ENCODE peak calls at places on chromosome 13, in ten cellular contexts. D is cardiac fibroblast, V is tibial artery, R is cardiac muscle cell, H is lower leg skin, Y is heart left ventricle, L is SJCRH30, Z is neural progenitor cell, A is OCI-LY7, M is IMR-90. U is an unnamed sample.

GRCh38 chr13:26494591-26494990 is 62.9 kb upstream of the WASF3 start:
- DNase-seq in L (no peak), M (no peak), A (no peak), Y (no peak), R (no peak), H (no peak), V (no peak), Z (no peak), D (no peak), U (no peak)

GRCh38 chr13:61685683-61686013 is 270.0 kb upstream of the PCDH20 start:
- DNase-seq in H (no peak), Y (no peak), M (no peak), V (no peak), Z (peak; percentile 68), D (no peak), R (peak; percentile 61), A (no peak), L (no peak), U (no peak)

GRCh38 chr13:63308585-63308984 is 1892.9 kb upstream of the PCDH20 start:
- DNase-seq in M (no peak), L (no peak), R (no peak), A (no peak), D (no peak), Z (no peak), H (no peak), V (no peak), Y (no peak), U (no peak)

GRCh38 chr13:45339867-45340266 is 1.1 kb downstream of the TPT1 start:
- DNase-seq in R (no peak), Z (no peak), D (no peak), M (no peak), L (no peak), H (no peak), A (no peak), V (no peak), Y (no peak), U (no peak)

GRCh38 chr13:112322562-112322961 is 53.6 kb upstream of the SPACA7 start:
- DNase-seq in M (no peak), H (no peak), Y (no peak), D (no peak), Z (no peak), V (no peak), L (no peak), R (no peak), A (no peak), U (no peak)

GRCh38 chr13:35771898-35772297 is 295.4 kb upstream of the MAB21L1 start:
- DNase-seq in M (peak; percentile 95), V (no peak), Y (no peak), A (no peak), L (no peak), R (no peak), H (no peak), Z (peak; percentile 39), D (peak; percentile 45), U (no peak)

GRCh38 chr13:45511310-45512147 is 46.8 kb downstream of the COG3 start:
- DNase-seq in V (no peak), A (peak; percentile 72), M (peak; percentile 83), Y (no peak), D (peak; percentile 85), Z (peak; percentile 80), L (peak; percentile 30), R (peak; percentile 78), H (no peak), U (peak; percentile 73)

GRCh38 chr13:29936051-29936813 is 85.8 kb upstream of the UBL3 start:
- DNase-seq in L (no peak), V (no peak), Y (no peak), Z (no peak), A (no peak), R (no peak), M (no peak), D (no peak), H (no peak), U (no peak)

GRCh38 chr13:96940961-96941360 is 53.3 kb downstream of the OXGR1 start:
- DNase-seq in L (no peak), H (no peak), D (no peak), V (no peak), A (no peak), R (no peak), M (no peak), Z (no peak), Y (no peak), U (no peak)

GRCh38 chr13:101527130-101527529 is 74.7 kb downstream of the ITGBL1 start:
- DNase-seq in H (no peak), A (no peak), R (no peak), D (no peak), V (no peak), Z (no peak), M (peak; percentile 36), Y (no peak), L (no peak), U (no peak)

GRCh38 chr13:78659450-78660110 is 625 bp upstream of the OBI1 start:
- DNase-seq in Y (no peak), Z (no peak), R (no peak), A (peak; percentile 5), D (no peak), V (no peak), H (no peak), L (no peak), M (peak; percentile 1), U (no peak)

GRCh38 chr13:77883328-77883727 is 35.3 kb downstream of the EDNRB start:
- DNase-seq in M (no peak), Y (no peak), A (no peak), Z (no peak), R (no peak), L (no peak), V (no peak), D (no peak), H (no peak), U (no peak)

GRCh38 chr13:46668302-46668720 is 115.3 kb downstream of the LRCH1 start:
- DNase-seq in R (no peak), L (no peak), Z (no peak), Y (peak; percentile 51), A (peak; percentile 18), M (peak; percentile 95), V (peak; percentile 45), D (peak; percentile 93), H (no peak), U (no peak)

GRCh38 chr13:88071371-88071770 is 400.2 kb downstream of the SLITRK5 start:
- DNase-seq in Z (no peak), A (no peak), Y (no peak), L (no peak), R (no peak), H (no peak), D (no peak), M (no peak), V (no peak), U (no peak)

DNA sequence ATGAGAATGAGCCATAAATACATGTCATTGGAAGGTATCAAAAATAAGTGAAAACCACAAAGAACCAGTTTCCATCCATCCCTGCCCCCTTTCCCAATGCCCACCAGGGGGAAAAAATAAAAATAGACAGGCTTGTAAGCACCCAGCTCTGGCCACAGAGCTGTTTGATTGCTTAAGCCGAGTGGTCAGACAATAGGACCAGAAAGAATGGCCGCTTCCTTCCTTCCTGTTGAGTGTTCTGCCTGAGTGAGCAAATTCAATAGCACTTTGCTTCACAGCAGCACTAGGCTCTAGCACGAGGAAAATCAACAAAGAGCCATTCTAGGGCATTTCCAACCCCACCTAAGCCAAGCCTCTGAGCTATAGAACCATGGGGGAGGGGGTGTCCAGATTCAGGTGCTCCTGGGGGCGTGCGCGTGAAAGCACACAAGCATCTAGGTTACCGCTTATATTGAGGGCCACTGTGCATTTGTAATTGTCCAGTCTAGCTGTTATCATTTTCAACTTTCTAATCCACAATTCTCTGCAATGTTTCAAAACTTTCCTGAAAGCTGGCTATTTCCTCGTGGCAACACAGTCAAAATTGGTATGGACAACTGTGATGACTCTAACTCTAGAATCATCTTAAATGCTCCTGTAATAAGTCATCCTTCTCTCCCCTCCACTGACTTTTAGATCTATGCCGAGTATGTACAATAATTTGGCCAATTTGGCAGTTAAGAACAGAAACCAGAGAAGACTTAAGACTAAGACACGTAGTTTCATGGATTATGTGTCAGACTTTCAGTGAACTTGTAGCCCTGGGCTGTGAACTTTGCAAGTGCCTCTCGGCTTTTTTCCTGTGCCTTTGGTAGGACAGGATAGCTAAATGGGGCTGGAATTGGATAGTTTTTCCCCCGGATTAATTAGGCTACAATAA is 64.3 kb downstream of the SPRY2 start:
- DNase-seq in V (no peak), M (peak; percentile 23), H (no peak), Y (no peak), Z (peak; percentile 97), L (no peak), D (peak; percentile 34), R (no peak), A (no peak), U (no peak)
- H3K4me3 ChIP-seq in V (no peak overlapping the region), M (no peak overlapping the region), H (no peak overlapping the region), Y (no peak overlapping the region), Z (peak overlapping the region; percentile 18), L (no peak overlapping the region), D (no peak overlapping the region), R (no peak overlapping the region), A (no peak overlapping the region), U (no peak overlapping the region)

DNA sequence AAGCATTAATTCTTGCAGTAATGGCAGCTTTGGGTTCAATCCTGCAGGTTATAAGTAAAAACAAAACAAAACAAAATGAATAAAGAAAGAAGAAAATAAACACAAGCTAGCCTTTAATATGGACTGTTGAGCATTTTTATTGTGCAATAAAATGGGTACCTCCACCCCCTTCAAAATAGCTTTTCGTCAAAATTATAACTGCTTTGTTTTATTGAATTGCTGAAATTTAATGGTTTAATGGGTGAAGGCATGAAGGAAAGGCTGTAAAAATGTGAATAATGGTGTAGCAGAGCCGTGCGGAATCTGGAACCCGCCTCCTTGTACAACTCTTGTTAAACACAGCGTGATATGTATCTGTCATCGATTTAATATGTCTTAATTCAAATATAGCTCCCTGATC is 2.2 kb upstream of the ZIC5 start:
- DNase-seq in Z (no peak), V (no peak), D (no peak), H (no peak), L (no peak), A (no peak), Y (no peak), R (peak; percentile 1), M (no peak), U (no peak)
- H3K4me3 ChIP-seq in Z (peak overlapping the region; percentile 26), V (no peak overlapping the region), D (no peak overlapping the region), H (no peak overlapping the region), L (no peak overlapping the region), A (no peak overlapping the region), Y (no peak overlapping the region), R (no peak overlapping the region), M (no peak overlapping the region), U (no peak overlapping the region)

GRCh38 chr13:50400930-50401553 is 385.8 kb downstream of the KCNRG start:
- DNase-seq in A (no peak), R (no peak), H (no peak), M (peak; percentile 92), Z (no peak), D (peak; percentile 89), L (peak; percentile 14), V (no peak), Y (no peak), U (no peak)
- H3K4me3 ChIP-seq in A (no peak overlapping the region), R (no peak overlapping the region), H (no peak overlapping the region), M (no peak overlapping the region), Z (no peak overlapping the region), D (no peak overlapping the region), L (no peak overlapping the region), V (no peak overlapping the region), Y (no peak overlapping the region), U (no peak overlapping the region)

GRCh38 chr13:67075239-67075638 is 154.9 kb downstream of the PCDH9 start:
- DNase-seq in D (peak; percentile 71), Z (no peak), H (no peak), Y (no peak), L (no peak), R (no peak), V (no peak), A (no peak), M (peak; percentile 15), U (no peak)
- H3K4me3 ChIP-seq in D (no peak overlapping the region), Z (no peak overlapping the region), H (no peak overlapping the region), Y (peak overlapping the region; percentile 34), L (no peak overlapping the region), R (no peak overlapping the region), V (no peak overlapping the region), A (no peak overlapping the region), M (no peak overlapping the region), U (no peak overlapping the region)